ENCODE peak calls at places on chromosome 1, in four cellular contexts. One of them, this sample, is unnamed.

GRCh38 chr1:11527541-11528452 is 48.8 kb downstream of the DISP3 start:
- DNase-seq in brain microvascular endothelial cell: no peak
- DNase-seq in testis: no peak
- DNase-seq in heart left ventricle: no peak
- DNase-seq in this sample: no peak

GRCh38 chr1:81607086-81607485 is 193.6 kb upstream of the ADGRL2 start:
- DNase-seq in brain microvascular endothelial cell: no peak
- DNase-seq in heart left ventricle: no peak
- DNase-seq in testis: no peak
- DNase-seq in this sample: no peak

GRCh38 chr1:234507089-234507488 is 28.1 kb upstream of the TARBP1 start:
- DNase-seq in heart left ventricle: no peak
- DNase-seq in testis: no peak
- DNase-seq in brain microvascular endothelial cell: no peak
- DNase-seq in this sample: no peak

GRCh38 chr1:223872308-223872878 is 26.6 kb upstream of the TP53BP2 start:
- DNase-seq in brain microvascular endothelial cell: no peak
- DNase-seq in heart left ventricle: no peak
- DNase-seq in testis: no peak
- DNase-seq in this sample: no peak

GRCh38 chr1:172394811-172395210 is 25.7 kb upstream of the C1orf105 start:
- DNase-seq in brain microvascular endothelial cell: no peak
- DNase-seq in testis: no peak
- DNase-seq in heart left ventricle: no peak
- DNase-seq in this sample: no peak

GRCh38 chr1:233005703-233006102 is 55.3 kb downstream of the NTPCR start:
- DNase-seq in testis: no peak
- DNase-seq in heart left ventricle: no peak
- DNase-seq in brain microvascular endothelial cell: peak; percentile 48
- DNase-seq in this sample: no peak

GRCh38 chr1:24926596-24927249 is 3.4 kb downstream of the RUNX3 start:
- DNase-seq in heart left ventricle: no peak
- DNase-seq in brain microvascular endothelial cell: peak; percentile 43
- DNase-seq in testis: no peak
- DNase-seq in this sample: no peak

GRCh38 chr1:8789314-8790214 is 27.9 kb downstream of the RERE start:
- DNase-seq in heart left ventricle: no peak
- DNase-seq in testis: no peak
- DNase-seq in brain microvascular endothelial cell: no peak
- DNase-seq in this sample: no peak

GRCh38 chr1:67948155-67949075 is 102.0 kb downstream of the DIRAS3 start:
- DNase-seq in brain microvascular endothelial cell: peak; percentile 42
- DNase-seq in heart left ventricle: no peak
- DNase-seq in testis: no peak
- DNase-seq in this sample: no peak

GRCh38 chr1:94522304-94522703 is 19.3 kb downstream of the F3 start:
- DNase-seq in testis: no peak
- DNase-seq in brain microvascular endothelial cell: peak; percentile 55
- DNase-seq in heart left ventricle: no peak
- DNase-seq in this sample: no peak

GRCh38 chr1:88650676-88651418 is 33.2 kb upstream of the PKN2 start:
- DNase-seq in testis: no peak
- DNase-seq in heart left ventricle: no peak
- DNase-seq in brain microvascular endothelial cell: no peak
- DNase-seq in this sample: no peak

GRCh38 chr1:68111804-68112436 is 61.5 kb upstream of the DIRAS3 start:
- DNase-seq in testis: peak; percentile 83
- DNase-seq in brain microvascular endothelial cell: peak; percentile 90
- DNase-seq in heart left ventricle: peak; percentile 80
- DNase-seq in this sample: peak; percentile 82

GRCh38 chr1:3423245-3423829 is 31.1 kb upstream of the ARHGEF16 start:
- DNase-seq in brain microvascular endothelial cell: no peak
- DNase-seq in testis: peak; percentile 66
- DNase-seq in heart left ventricle: peak; percentile 90
- DNase-seq in this sample: no peak

GRCh38 chr1:162639718-162640117 is 7.5 kb downstream of the DDR2 start:
- DNase-seq in brain microvascular endothelial cell: no peak
- DNase-seq in heart left ventricle: no peak
- DNase-seq in testis: no peak
- DNase-seq in this sample: no peak

GRCh38 chr1:160260436-160261382 is 1.6 kb downstream of the DCAF8 start:
- DNase-seq in brain microvascular endothelial cell: peak; percentile 74
- DNase-seq in testis: peak; percentile 17
- DNase-seq in heart left ventricle: no peak
- DNase-seq in this sample: no peak

GRCh38 chr1:207811920-207812720 is 60.3 kb downstream of the CD46 start:
- DNase-seq in brain microvascular endothelial cell: no peak
- DNase-seq in heart left ventricle: peak; percentile 71
- DNase-seq in testis: peak; percentile 75
- DNase-seq in this sample: peak; percentile 61

GRCh38 chr1:40372658-40373322 is 737 bp upstream of the SMAP2 start:
- DNase-seq in brain microvascular endothelial cell: no peak
- DNase-seq in heart left ventricle: no peak
- DNase-seq in testis: no peak
- DNase-seq in this sample: no peak
- H3K4me3 ChIP-seq in brain microvascular endothelial cell: peak overlapping the region; percentile 20
- H3K4me3 ChIP-seq in heart left ventricle: peak overlapping the region; percentile 100
- H3K4me3 ChIP-seq in testis: no peak overlapping the region
- H3K4me3 ChIP-seq in this sample: peak overlapping the region; percentile 96

DNA sequence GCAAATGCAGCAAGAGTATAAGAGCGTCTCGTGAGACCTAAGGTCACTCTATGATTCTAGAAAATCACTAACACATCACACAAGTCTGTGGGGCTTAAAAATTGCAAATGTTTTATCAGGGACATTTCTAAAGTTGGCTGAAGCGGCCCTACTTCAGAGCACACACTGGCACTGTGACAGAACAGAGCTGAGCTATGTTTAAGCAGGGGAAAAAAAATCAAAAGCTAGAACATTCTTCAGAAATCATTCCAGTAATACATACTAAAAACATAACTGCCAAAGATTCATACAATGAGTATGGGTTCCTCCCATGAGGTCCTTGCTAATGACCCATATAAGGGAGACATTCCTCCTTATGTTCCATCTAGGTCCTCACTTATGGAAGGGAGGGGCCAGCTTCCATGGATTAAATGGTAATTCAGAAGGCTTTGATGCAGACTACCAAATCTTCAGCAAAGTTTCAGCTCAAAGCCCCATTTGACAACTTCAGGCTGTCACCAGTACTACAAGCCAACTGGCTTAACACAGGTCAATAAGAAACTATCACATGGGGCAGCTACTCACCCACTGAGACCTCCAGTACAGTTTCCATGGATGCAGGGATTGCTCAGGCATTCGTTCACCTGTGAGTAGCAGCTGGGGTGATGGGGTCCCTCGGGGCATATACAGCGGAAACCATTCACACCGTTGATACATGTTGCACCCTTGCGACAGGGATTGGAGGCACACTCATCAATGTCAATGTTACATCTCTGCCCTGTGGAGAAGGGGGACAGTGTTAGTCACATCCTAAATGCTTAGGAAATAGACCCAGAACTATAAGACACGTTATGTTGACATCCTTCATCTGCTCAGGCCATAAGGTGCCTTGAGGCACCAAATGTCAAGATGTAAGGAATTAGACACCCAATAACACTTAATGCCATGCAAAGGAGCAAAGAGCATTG is 58.4 kb upstream of the ADAM30 start:
- DNase-seq in brain microvascular endothelial cell: no peak
- DNase-seq in testis: peak; percentile 43
- DNase-seq in heart left ventricle: no peak
- DNase-seq in this sample: no peak
- H3K27ac ChIP-seq in brain microvascular endothelial cell: no peak overlapping the region
- H3K27ac ChIP-seq in testis: no peak overlapping the region
- H3K27ac ChIP-seq in heart left ventricle: peak overlapping the region; percentile 12
- H3K27ac ChIP-seq in this sample: no peak overlapping the region

GRCh38 chr1:215824245-215824644 is 257.1 kb downstream of the KCTD3 start:
- DNase-seq in testis: no peak
- DNase-seq in heart left ventricle: no peak
- DNase-seq in brain microvascular endothelial cell: peak; percentile 1
- DNase-seq in this sample: no peak
- TF ChIP-seq CTCF in testis: no peak
- TF ChIP-seq CTCF in heart left ventricle: no peak
- TF ChIP-seq CTCF in brain microvascular endothelial cell: peak; percentile 65
- TF ChIP-seq CTCF in this sample: no peak

GRCh38 chr1:152048641-152048970 is 11.8 kb upstream of the S100A11 start:
- DNase-seq in brain microvascular endothelial cell: no peak
- DNase-seq in heart left ventricle: no peak
- DNase-seq in testis: no peak
- DNase-seq in this sample: no peak
- H3K4me3 ChIP-seq in brain microvascular endothelial cell: peak overlapping the region; percentile 15
- H3K4me3 ChIP-seq in heart left ventricle: peak overlapping the region; percentile 24
- H3K4me3 ChIP-seq in testis: no peak overlapping the region
- H3K4me3 ChIP-seq in this sample: no peak overlapping the region

DNA sequence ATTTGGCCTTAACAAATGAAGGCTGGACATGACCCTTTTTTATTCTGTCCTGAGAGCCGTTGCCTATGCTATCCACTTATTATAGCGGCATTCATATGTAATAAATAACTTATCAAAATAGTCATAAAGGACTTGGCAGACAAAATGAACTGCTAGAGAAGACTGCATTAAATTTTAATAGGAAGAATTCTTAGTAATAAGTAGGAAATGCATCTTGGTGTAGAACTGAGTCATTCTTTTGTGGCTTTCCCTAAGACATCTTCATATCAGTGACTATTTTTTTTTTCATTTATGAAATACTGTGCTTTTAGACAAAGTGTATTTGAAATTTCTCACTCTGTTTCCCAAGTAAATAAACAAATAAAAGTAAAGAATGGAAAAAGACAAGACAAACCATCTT is 45.6 kb downstream of the PBX1 start:
- DNase-seq in brain microvascular endothelial cell: no peak
- DNase-seq in heart left ventricle: no peak
- DNase-seq in testis: no peak
- DNase-seq in this sample: no peak
- H3K27ac ChIP-seq in brain microvascular endothelial cell: no peak overlapping the region
- H3K27ac ChIP-seq in heart left ventricle: no peak overlapping the region
- H3K27ac ChIP-seq in testis: no peak overlapping the region
- H3K27ac ChIP-seq in this sample: peak overlapping the region; percentile 23

GRCh38 chr1:107195476-107195875 is 54.6 kb downstream of the NTNG1 start:
- DNase-seq in testis: no peak
- DNase-seq in heart left ventricle: no peak
- DNase-seq in brain microvascular endothelial cell: no peak
- DNase-seq in this sample: no peak

GRCh38 chr1:107202007-107202406 is 61.2 kb downstream of the NTNG1 start:
- DNase-seq in brain microvascular endothelial cell: no peak
- DNase-seq in heart left ventricle: no peak
- DNase-seq in testis: no peak
- DNase-seq in this sample: no peak

GRCh38 chr1:107198581-107198980 is 57.7 kb downstream of the NTNG1 start:
- DNase-seq in heart left ventricle: no peak
- DNase-seq in testis: no peak
- DNase-seq in brain microvascular endothelial cell: no peak
- DNase-seq in this sample: no peak

DNA sequence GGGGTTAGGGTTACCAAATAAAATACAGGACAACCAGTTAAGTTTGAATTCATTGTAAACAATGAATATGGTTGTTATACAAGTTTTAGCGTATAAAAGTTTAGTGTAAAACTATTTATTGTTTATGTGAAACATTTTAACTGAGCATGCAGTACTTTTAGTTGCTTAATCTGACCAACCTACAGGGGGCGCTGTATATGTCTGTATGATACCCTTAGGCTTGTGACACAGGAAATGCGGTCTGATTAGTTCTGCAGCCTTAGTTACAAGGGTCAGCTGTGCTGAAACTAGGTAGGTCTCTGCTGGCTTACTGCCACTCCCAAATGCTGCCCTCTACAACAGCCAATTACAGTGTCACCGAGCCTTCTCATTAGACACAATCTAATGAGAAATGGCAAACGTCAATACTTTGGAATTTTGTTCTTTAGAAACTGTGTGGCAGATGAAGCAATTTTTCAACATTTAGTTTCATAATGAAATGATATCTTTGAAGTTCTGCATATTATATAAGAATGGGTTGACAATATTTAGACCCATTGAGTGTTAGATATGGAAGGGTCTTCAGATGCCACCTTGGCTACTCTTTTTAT is 56.2 kb downstream of the NTNG1 start:
- DNase-seq in brain microvascular endothelial cell: no peak
- DNase-seq in heart left ventricle: no peak
- DNase-seq in testis: peak; percentile 68
- DNase-seq in this sample: no peak
- TF ChIP-seq CTCF in brain microvascular endothelial cell: peak; percentile 55
- TF ChIP-seq CTCF in heart left ventricle: peak; percentile 45
- TF ChIP-seq CTCF in testis: no peak
- TF ChIP-seq CTCF in this sample: no peak

DNA sequence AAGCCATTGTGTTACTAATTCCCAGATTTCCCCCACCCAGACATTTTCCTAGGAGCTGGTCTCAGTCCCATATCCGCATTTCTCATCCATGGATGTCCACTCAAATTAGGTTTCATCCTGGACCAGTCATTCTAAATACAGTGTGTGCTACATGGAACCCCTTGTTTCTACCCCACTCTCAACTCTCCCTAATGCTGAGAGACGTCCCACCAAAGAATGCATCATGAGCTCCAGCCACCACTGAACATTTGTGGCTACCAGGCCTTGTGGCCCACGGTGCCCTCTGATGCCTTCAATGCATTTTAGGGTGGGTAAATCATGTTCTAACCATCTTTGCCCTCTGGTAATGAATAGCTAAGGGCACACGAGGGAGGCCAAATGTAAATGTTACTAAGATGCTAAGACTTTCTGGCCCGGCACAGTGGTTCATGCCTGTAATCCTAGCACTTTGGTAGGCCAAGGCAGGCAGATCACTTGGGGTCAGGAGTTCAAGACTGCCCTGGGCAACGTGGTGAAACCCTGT is 13.3 kb upstream of the RAB42 start:
- DNase-seq in brain microvascular endothelial cell: no peak
- DNase-seq in heart left ventricle: no peak
- DNase-seq in testis: no peak
- DNase-seq in this sample: no peak
- H3K4me3 ChIP-seq in brain microvascular endothelial cell: no peak overlapping the region
- H3K4me3 ChIP-seq in heart left ventricle: no peak overlapping the region
- H3K4me3 ChIP-seq in testis: no peak overlapping the region
- H3K4me3 ChIP-seq in this sample: no peak overlapping the region

GRCh38 chr1:44546403-44547053 is 127.8 kb downstream of the TMEM53 start:
- DNase-seq in testis: no peak
- DNase-seq in heart left ventricle: no peak
- DNase-seq in brain microvascular endothelial cell: no peak
- DNase-seq in this sample: no peak

GRCh38 chr1:44547837-44548236 is 126.4 kb downstream of the TMEM53 start:
- DNase-seq in heart left ventricle: no peak
- DNase-seq in brain microvascular endothelial cell: no peak
- DNase-seq in testis: no peak
- DNase-seq in this sample: no peak

GRCh38 chr1:44544960-44545359 is 129.3 kb downstream of the TMEM53 start:
- DNase-seq in heart left ventricle: no peak
- DNase-seq in brain microvascular endothelial cell: no peak
- DNase-seq in testis: no peak
- DNase-seq in this sample: no peak

GRCh38 chr1:44547361-44547760 is 126.9 kb downstream of the TMEM53 start:
- DNase-seq in brain microvascular endothelial cell: no peak
- DNase-seq in testis: no peak
- DNase-seq in heart left ventricle: no peak
- DNase-seq in this sample: no peak

DNA sequence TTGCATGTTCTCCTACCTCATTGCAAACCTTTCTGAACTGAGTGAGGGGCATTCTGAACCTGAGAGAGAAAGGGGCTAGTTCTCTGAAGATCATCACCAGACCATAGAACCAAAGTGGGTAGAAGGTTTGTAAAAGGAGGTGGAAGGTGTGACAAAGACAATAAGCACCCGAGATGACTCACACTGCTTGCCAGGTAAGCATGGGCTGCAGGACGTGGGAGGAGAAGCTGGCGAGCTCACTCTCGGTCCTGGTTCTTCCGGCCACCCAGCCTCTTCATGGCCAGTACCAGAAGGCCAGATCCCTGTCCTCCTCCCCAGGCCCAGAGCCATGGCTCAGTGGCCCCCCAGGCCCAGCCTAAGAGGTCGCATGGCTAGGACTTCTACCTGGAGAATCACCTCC is 128.3 kb downstream of the TMEM53 start:
- DNase-seq in heart left ventricle: no peak
- DNase-seq in brain microvascular endothelial cell: no peak
- DNase-seq in testis: no peak
- DNase-seq in this sample: no peak
- H3K27ac ChIP-seq in heart left ventricle: no peak overlapping the region
- H3K27ac ChIP-seq in brain microvascular endothelial cell: no peak overlapping the region
- H3K27ac ChIP-seq in testis: no peak overlapping the region
- H3K27ac ChIP-seq in this sample: no peak overlapping the region

This sample was measured in ovary.